ENCODE peak calls at places on chromosomes 2 and 18, in six cellular contexts. Q is hypothalamus; S is NCI-H2081; T is stimulated activated naive CD4-positive, alpha-beta T cell; J is GM20000; N is GM23338. E is an unnamed sample.

GRCh38 chr2:217035967-217036366 is 176.1 kb upstream of the TNP1 start:
- DNase-seq in Q (no peak), S (no peak), T (no peak), J (no peak), N (no peak), E (peak; percentile 19)

GRCh38 chr2:164779383-164780057 is 62.1 kb downstream of the COBLL1 start:
- DNase-seq in Q (no peak), S (no peak), T (no peak), J (no peak), N (no peak), E (no peak)

GRCh38 chr2:128379021-128380005 is 60.6 kb upstream of the HS6ST1 start:
- DNase-seq in Q (no peak), S (peak; percentile 38), T (no peak), J (no peak), N (no peak), E (no peak)

GRCh38 chr2:167764772-167765341 is 482.5 kb downstream of the STK39 start:
- DNase-seq in Q (no peak), S (no peak), T (no peak), J (no peak), N (no peak), E (no peak)

GRCh38 chr2:42977236-42978174 is 185.1 kb upstream of the HAAO start:
- DNase-seq in Q (no peak), S (no peak), T (no peak), J (no peak), N (no peak), E (no peak)

GRCh38 chr2:232893834-232894233 is 23.8 kb downstream of the SNORC start:
- DNase-seq in Q (no peak), S (no peak), T (no peak), J (no peak), N (no peak), E (no peak)

GRCh38 chr2:53437371-53437770 is 330.2 kb upstream of the CHAC2 start:
- DNase-seq in Q (no peak), S (no peak), T (no peak), J (no peak), N (no peak), E (no peak)

GRCh38 chr18:56641714-56642331 is 3.4 kb upstream of the TXNL1 start:
- DNase-seq in Q (no peak), S (no peak), T (no peak), J (no peak), N (no peak), E (no peak)

GRCh38 chr18:59063300-59063895 is 76.3 kb upstream of the SEC11C start:
- DNase-seq in Q (no peak), S (peak; percentile 6), T (no peak), J (no peak), N (no peak), E (no peak)

GRCh38 chr2:224983719-224984388 is 58.4 kb downstream of the DOCK10 start:
- DNase-seq in Q (no peak), S (peak; percentile 29), T (no peak), J (no peak), N (no peak), E (peak; percentile 73)

GRCh38 chr18:6842081-6842480 is 112.6 kb downstream of the ARHGAP28 start:
- DNase-seq in Q (no peak), S (no peak), T (no peak), J (no peak), N (no peak), E (no peak)

GRCh38 chr18:41734917-41735316 is 220.1 kb upstream of the PIK3C3 start:
- DNase-seq in Q (no peak), S (no peak), T (no peak), J (no peak), N (no peak), E (no peak)

GRCh38 chr2:157818227-157818626 is 57.9 kb downstream of the ACVR1 start:
- DNase-seq in Q (no peak), S (no peak), T (no peak), J (no peak), N (no peak), E (no peak)

GRCh38 chr2:208039661-208040060 is 14.3 kb upstream of the PLEKHM3 start:
- DNase-seq in Q (no peak), S (no peak), T (no peak), J (no peak), N (no peak), E (no peak)

GRCh38 chr2:239312741-239313246 is 88.0 kb downstream of the HDAC4 start:
- DNase-seq in Q (no peak), S (no peak), T (no peak), J (no peak), N (no peak), E (no peak)

GRCh38 chr2:209762564-209762963 is 9.1 kb upstream of the UNC80 start:
- DNase-seq in Q (no peak), S (no peak), T (no peak), J (no peak), N (no peak), E (no peak)

GRCh38 chr2:142874293-142874814 is 3.1 kb upstream of the KYNU start:
- DNase-seq in Q (no peak), S (no peak), T (no peak), J (no peak), N (no peak), E (peak; percentile 90)

GRCh38 chr18:64488698-64489097 is 339.8 kb upstream of the LINC00305 start:
- DNase-seq in Q (no peak), S (no peak), T (no peak), J (no peak), N (no peak), E (no peak)

GRCh38 chr2:143839456-143839855 is 680.5 kb downstream of the ZEB2 start:
- DNase-seq in Q (no peak), S (no peak), T (no peak), J (no peak), N (no peak), E (peak; percentile 42)

GRCh38 chr2:240632291-240632670 is 7.0 kb downstream of the GPR35 start:
- DNase-seq in Q (no peak), S (no peak), T (no peak), J (no peak), N (no peak), E (no peak)

GRCh38 chr2:135009339-135009738 is 37.9 kb downstream of the MAP3K19 start:
- DNase-seq in Q (no peak), S (no peak), T (no peak), J (no peak), N (no peak), E (no peak)

GRCh38 chr2:145800201-145801091 is 1280.5 kb upstream of the ZEB2 start:
- DNase-seq in Q (no peak), S (no peak), T (no peak), J (no peak), N (no peak), E (peak; percentile 27)

GRCh38 chr2:215797676-215798075 is 215.7 kb downstream of the MREG start:
- DNase-seq in Q (no peak), S (no peak), T (no peak), J (no peak), N (no peak), E (peak; percentile 54)

GRCh38 chr18:8847900-8848299 is 142.5 kb downstream of the MTCL1 start:
- DNase-seq in Q (no peak), S (no peak), T (no peak), J (no peak), N (no peak), E (peak; percentile 45)

GRCh38 chr18:9437049-9437448 is 38.3 kb upstream of the RALBP1 start:
- DNase-seq in Q (no peak), S (no peak), T (no peak), J (no peak), N (no peak), E (no peak)

GRCh38 chr2:236259371-236259770 is 4.8 kb downstream of the ASB18 start:
- DNase-seq in Q (no peak), S (no peak), T (no peak), J (no peak), N (no peak), E (no peak)

GRCh38 chr2:118502106-118502505 is 345.3 kb downstream of the EN1 start:
- DNase-seq in Q (no peak), S (no peak), T (no peak), J (no peak), N (no peak), E (no peak)

GRCh38 chr2:118732432-118732831 is 115.0 kb downstream of the EN1 start:
- DNase-seq in Q (no peak), S (no peak), T (no peak), J (no peak), N (no peak), E (no peak)

GRCh38 chr2:46555011-46555410 is 75.6 kb downstream of the TMEM247 start:
- DNase-seq in Q (no peak), S (no peak), T (peak; percentile 5), J (no peak), N (peak; percentile 87), E (no peak)

GRCh38 chr2:19632327-19633040 is 269.3 kb downstream of the TTC32 start:
- DNase-seq in Q (no peak), S (no peak), T (no peak), J (no peak), N (no peak), E (no peak)

GRCh38 chr2:111670776-111671175 is 213.2 kb downstream of the ANAPC1 start:
- DNase-seq in Q (no peak), S (no peak), T (no peak), J (no peak), N (no peak), E (no peak)

GRCh38 chr2:213252206-213252605 is 32.1 kb upstream of the SPAG16 start:
- DNase-seq in Q (no peak), S (no peak), T (no peak), J (no peak), N (no peak), E (no peak)

GRCh38 chr2:55025082-55025481 is 25.2 kb downstream of the RTN4 start:
- DNase-seq in Q (no peak), S (no peak), T (no peak), J (no peak), N (no peak), E (no peak)

GRCh38 chr18:26614374-26614773 is 66.0 kb upstream of the KCTD1 start:
- DNase-seq in Q (no peak), S (no peak), T (no peak), J (no peak), N (peak; percentile 46), E (peak; percentile 25)

GRCh38 chr2:180562378-180562777 is 418.0 kb upstream of the UBE2E3 start:
- DNase-seq in Q (no peak), S (no peak), T (no peak), J (no peak), N (no peak), E (no peak)

GRCh38 chr2:7292154-7292553 is 374.9 kb downstream of the RNF144A start:
- DNase-seq in Q (no peak), S (no peak), T (no peak), J (no peak), N (no peak), E (no peak)

GRCh38 chr2:209525834-209526281 is 102.0 kb downstream of the MAP2 start:
- DNase-seq in Q (no peak), S (no peak), T (no peak), J (no peak), N (no peak), E (no peak)